ENCODE peak calls at places on chromosomes 3 and 15, in nine cellular contexts. O is esophagus squamous epithelium, B is PC-9, M is fibroblast of lung, N is ovary, Y is AG04450, V is RWPE1, I is brain microvascular endothelial cell, E is spleen. D is an unnamed sample.

GRCh38 chr3:23594897-23595670 is 210.7 kb upstream of the UBE2E1 start:
- DNase-seq in O (no peak), B (no peak), M (no peak), N (no peak), Y (no peak), V (no peak), I (peak; percentile 49), E (no peak), D (no peak)

GRCh38 chr3:4507010-4507596 is 14.0 kb downstream of the ITPR1 start:
- DNase-seq in O (no peak), B (no peak), M (no peak), N (no peak), Y (no peak), V (no peak), I (no peak), E (no peak), D (no peak)

GRCh38 chr3:94482686-94483085 is 419.8 kb downstream of the NSUN3 start:
- DNase-seq in O (no peak), B (no peak), M (no peak), N (no peak), Y (no peak), V (no peak), I (no peak), E (no peak), D (no peak)

GRCh38 chr15:72284781-72285180 is 12.4 kb upstream of the PARP6 start:
- DNase-seq in O (no peak), B (no peak), M (no peak), N (no peak), Y (no peak), V (peak; percentile 29), I (no peak), E (no peak), D (peak; percentile 20)

GRCh38 chr3:127791221-127791913 is 30.9 kb downstream of the MGLL start:
- DNase-seq in O (no peak), B (peak; percentile 84), M (peak; percentile 65), N (no peak), Y (peak; percentile 76), V (peak; percentile 34), I (peak; percentile 78), E (peak; percentile 63), D (no peak)

GRCh38 chr15:68315495-68316007 is 38.0 kb downstream of the FEM1B start:
- DNase-seq in O (no peak), B (no peak), M (peak; percentile 29), N (no peak), Y (no peak), V (no peak), I (no peak), E (peak; percentile 69), D (no peak)

GRCh38 chr3:171548918-171549317 is 88.7 kb upstream of the TNIK start:
- DNase-seq in O (no peak), B (no peak), M (no peak), N (no peak), Y (no peak), V (no peak), I (no peak), E (no peak), D (no peak)

GRCh38 chr3:158763421-158763820 is 31.2 kb upstream of the RARRES1 start:
- DNase-seq in O (no peak), B (peak; percentile 48), M (no peak), N (no peak), Y (no peak), V (no peak), I (no peak), E (no peak), D (no peak)

GRCh38 chr15:68057089-68057488 is 3.0 kb downstream of the PIAS1 start:
- DNase-seq in O (no peak), B (peak; percentile 36), M (no peak), N (no peak), Y (no peak), V (no peak), I (no peak), E (no peak), D (no peak)

GRCh38 chr3:46312996-46313395 is 40.9 kb upstream of the CCR2 start:
- DNase-seq in O (no peak), B (peak; percentile 64), M (no peak), N (no peak), Y (no peak), V (peak; percentile 52), I (no peak), E (no peak), D (peak; percentile 48)

GRCh38 chr3:188126271-188126670 is 27.7 kb upstream of the LPP start:
- DNase-seq in O (no peak), B (no peak), M (peak; percentile 86), N (no peak), Y (peak; percentile 38), V (no peak), I (no peak), E (no peak), D (no peak)

GRCh38 chr15:68383161-68384074 is 48.5 kb downstream of the ITGA11 start:
- DNase-seq in O (no peak), B (no peak), M (peak; percentile 27), N (no peak), Y (no peak), V (peak; percentile 53), I (no peak), E (no peak), D (no peak)

GRCh38 chr15:81292516-81293001 is 31.4 kb downstream of the STARD5 start:
- DNase-seq in O (no peak), B (no peak), M (no peak), N (no peak), Y (no peak), V (no peak), I (no peak), E (peak; percentile 93), D (no peak)

GRCh38 chr15:74265046-74265639 is 29.0 kb downstream of the CCDC33 start:
- DNase-seq in O (no peak), B (no peak), M (peak; percentile 30), N (no peak), Y (no peak), V (no peak), I (no peak), E (no peak), D (no peak)

GRCh38 chr3:184227481-184227935 is 1.9 kb upstream of the VWA5B2 start:
- DNase-seq in O (no peak), B (no peak), M (no peak), N (no peak), Y (no peak), V (no peak), I (no peak), E (no peak), D (no peak)

GRCh38 chr3:13262493-13263211 is 157.5 kb downstream of the NUP210 start:
- DNase-seq in O (no peak), B (no peak), M (no peak), N (no peak), Y (no peak), V (no peak), I (no peak), E (no peak), D (no peak)

GRCh38 chr3:171480526-171480925 is 20.3 kb upstream of the TNIK start:
- DNase-seq in O (no peak), B (no peak), M (peak; percentile 43), N (no peak), Y (no peak), V (no peak), I (no peak), E (no peak), D (no peak)

GRCh38 chr3:123076496-123077418 is 9.9 kb downstream of the PDIA5 start:
- DNase-seq in O (no peak), B (no peak), M (no peak), N (peak; percentile 63), Y (no peak), V (no peak), I (no peak), E (no peak), D (no peak)

GRCh38 chr3:100429187-100429586 is 27.8 kb downstream of the LNP1 start:
- DNase-seq in O (no peak), B (no peak), M (no peak), N (no peak), Y (no peak), V (no peak), I (no peak), E (no peak), D (no peak)
- H3K27ac ChIP-seq in O (no peak overlapping the region), B (no peak overlapping the region), M (no peak overlapping the region), N (no peak overlapping the region), Y (no peak overlapping the region), V (no peak overlapping the region), I (no peak overlapping the region), E (no peak overlapping the region), D (no peak overlapping the region)

DNA sequence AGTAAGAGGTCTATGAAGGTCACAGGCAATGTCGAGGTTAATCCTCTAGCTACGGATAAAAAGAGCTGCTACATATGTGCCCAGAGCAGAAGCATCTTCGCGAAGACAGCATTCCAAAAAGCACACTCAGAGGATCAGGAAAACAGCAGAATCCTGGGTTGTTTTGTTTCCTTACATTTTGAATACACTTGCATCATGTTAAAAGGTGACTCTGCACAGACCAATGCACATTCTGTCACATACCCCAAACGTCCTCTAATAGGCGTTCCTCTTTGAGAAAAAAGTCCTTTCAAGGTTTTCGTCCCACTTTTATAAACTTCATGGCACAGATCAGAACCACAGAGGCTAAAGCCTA is 52.7 kb downstream of the VGLL4 start:
- DNase-seq in O (no peak), B (no peak), M (peak; percentile 62), N (no peak), Y (no peak), V (no peak), I (no peak), E (no peak), D (no peak)
- H3K27ac ChIP-seq in O (peak overlapping the region; percentile 45), B (peak overlapping the region; percentile 26), M (peak overlapping the region; percentile 64), N (peak overlapping the region; percentile 43), Y (peak overlapping the region; percentile 92), V (peak overlapping the region; percentile 58), I (peak overlapping the region; percentile 87), E (peak overlapping the region; percentile 19), D (peak overlapping the region; percentile 64)

DNA sequence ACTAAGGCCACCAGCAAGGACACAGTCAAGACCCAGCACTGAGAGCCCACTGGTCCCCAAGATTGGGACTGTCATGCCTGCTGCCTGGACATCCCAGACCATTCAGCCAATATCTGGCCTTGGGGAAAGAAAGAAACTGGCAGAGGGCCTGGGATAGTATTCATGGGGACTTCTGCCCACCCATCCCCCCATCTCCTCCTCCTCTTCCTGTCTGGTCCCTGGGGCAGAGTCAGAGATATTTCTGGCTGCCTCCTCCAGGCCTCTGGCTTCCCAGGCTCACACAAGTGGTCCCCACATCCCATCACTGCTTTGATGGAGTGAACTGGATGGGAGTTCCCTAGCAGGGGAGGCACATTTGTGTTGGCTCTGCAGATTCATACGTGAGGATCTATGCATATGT is 4.2 kb upstream of the RASL12 start:
- DNase-seq in O (no peak), B (no peak), M (no peak), N (peak; percentile 44), Y (no peak), V (no peak), I (no peak), E (no peak), D (no peak)
- H3K27ac ChIP-seq in O (peak overlapping the region; percentile 12), B (no peak overlapping the region), M (no peak overlapping the region), N (no peak overlapping the region), Y (no peak overlapping the region), V (no peak overlapping the region), I (no peak overlapping the region), E (peak overlapping the region; percentile 43), D (no peak overlapping the region)

DNA sequence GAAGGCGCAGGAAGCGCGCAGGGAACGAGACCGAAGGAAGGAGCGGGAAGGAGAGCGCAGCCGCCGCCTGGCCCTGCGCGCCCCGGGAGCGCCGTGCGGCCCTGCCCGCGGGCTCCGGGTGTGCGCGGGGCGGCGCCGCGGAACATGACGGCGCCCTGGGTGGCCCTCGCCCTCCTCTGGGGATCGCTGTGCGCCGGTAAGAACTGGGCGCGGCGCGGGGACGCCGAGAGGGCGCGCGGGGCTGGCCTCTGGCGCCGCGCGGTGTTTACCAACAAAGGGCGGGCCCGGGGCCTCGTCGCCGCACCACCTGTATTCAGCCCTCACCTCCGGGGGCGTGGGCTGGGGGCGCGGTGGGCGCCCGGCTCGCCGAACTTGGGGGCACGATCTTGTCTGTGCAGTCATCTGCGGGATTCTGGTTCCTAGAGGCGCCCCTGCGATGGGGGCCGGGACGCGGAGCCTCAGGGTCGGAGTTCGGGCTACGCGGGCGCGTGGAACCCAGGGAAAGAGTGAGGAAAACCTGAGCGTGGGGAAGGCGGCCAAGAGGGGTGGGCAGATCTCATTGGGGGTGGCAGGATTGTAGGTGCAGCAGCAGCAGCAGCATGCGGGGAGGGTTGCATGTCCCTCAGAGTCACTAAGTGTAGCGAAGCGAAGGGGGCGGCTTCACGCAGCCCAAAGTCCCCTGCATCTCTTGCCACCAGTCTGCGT is 641 bp downstream of the ACVR2B start:
- DNase-seq in O (no peak), B (no peak), M (peak; percentile 29), N (peak; percentile 43), Y (no peak), V (peak; percentile 35), I (no peak), E (peak; percentile 79), D (no peak)
- H3K27ac ChIP-seq in O (peak overlapping the region; percentile 89), B (no peak overlapping the region), M (no peak overlapping the region), N (peak overlapping the region; percentile 84), Y (no peak overlapping the region), V (peak overlapping the region; percentile 86), I (no peak overlapping the region), E (peak overlapping the region; percentile 83), D (peak overlapping the region; percentile 48)

D was measured in epithelial cell of prostate.